ENCODE peak calls at places on chromosomes 1 and 21, in six cellular contexts. One of them, this sample, is unnamed.

GRCh38 chr1:41868241-41868953 is 50.3 kb downstream of the HIVEP3 start:
- DNase-seq in stimulated activated CD8-positive, alpha-beta memory T cell treated with anti-CD3 and anti-CD28 coated beads, Interleukin-15, amount 100 ng/mL, for 24 hours: no peak
- DNase-seq in NCI-H1092: no peak
- DNase-seq in T-helper 2 cell: no peak
- DNase-seq in cardiac fibroblast: no peak
- DNase-seq in left colon: no peak
- DNase-seq in this sample: no peak

GRCh38 chr1:153610334-153611023 is 2.5 kb downstream of the S100A16 start:
- DNase-seq in stimulated activated CD8-positive, alpha-beta memory T cell treated with anti-CD3 and anti-CD28 coated beads, Interleukin-15, amount 100 ng/mL, for 24 hours: no peak
- DNase-seq in NCI-H1092: no peak
- DNase-seq in T-helper 2 cell: no peak
- DNase-seq in cardiac fibroblast: no peak
- DNase-seq in left colon: no peak
- DNase-seq in this sample: peak

GRCh38 chr1:77538956-77539509 is 143.4 kb downstream of the ZZZ3 start:
- DNase-seq in stimulated activated CD8-positive, alpha-beta memory T cell treated with anti-CD3 and anti-CD28 coated beads, Interleukin-15, amount 100 ng/mL, for 24 hours: no peak
- DNase-seq in NCI-H1092: no peak
- DNase-seq in T-helper 2 cell: no peak
- DNase-seq in cardiac fibroblast: peak
- DNase-seq in left colon: no peak
- DNase-seq in this sample: peak

GRCh38 chr1:2088434-2088833 is 38.2 kb downstream of the PRKCZ start:
- DNase-seq in stimulated activated CD8-positive, alpha-beta memory T cell treated with anti-CD3 and anti-CD28 coated beads, Interleukin-15, amount 100 ng/mL, for 24 hours: no peak
- DNase-seq in NCI-H1092: no peak
- DNase-seq in T-helper 2 cell: no peak
- DNase-seq in cardiac fibroblast: peak
- DNase-seq in left colon: no peak
- DNase-seq in this sample: no peak

GRCh38 chr1:114002492-114003290 is 23.4 kb downstream of the OLFML3 start:
- DNase-seq in stimulated activated CD8-positive, alpha-beta memory T cell treated with anti-CD3 and anti-CD28 coated beads, Interleukin-15, amount 100 ng/mL, for 24 hours: no peak
- DNase-seq in NCI-H1092: no peak
- DNase-seq in T-helper 2 cell: no peak
- DNase-seq in cardiac fibroblast: peak
- DNase-seq in left colon: no peak
- DNase-seq in this sample: no peak

GRCh38 chr1:83931658-83932253 is 67.2 kb downstream of the TTLL7 start:
- DNase-seq in stimulated activated CD8-positive, alpha-beta memory T cell treated with anti-CD3 and anti-CD28 coated beads, Interleukin-15, amount 100 ng/mL, for 24 hours: no peak
- DNase-seq in NCI-H1092: peak
- DNase-seq in T-helper 2 cell: no peak
- DNase-seq in cardiac fibroblast: peak
- DNase-seq in left colon: no peak
- DNase-seq in this sample: no peak

GRCh38 chr1:210117681-210118170 is 114.9 kb upstream of the SERTAD4 start:
- DNase-seq in stimulated activated CD8-positive, alpha-beta memory T cell treated with anti-CD3 and anti-CD28 coated beads, Interleukin-15, amount 100 ng/mL, for 24 hours: no peak
- DNase-seq in NCI-H1092: no peak
- DNase-seq in T-helper 2 cell: no peak
- DNase-seq in cardiac fibroblast: no peak
- DNase-seq in left colon: no peak
- DNase-seq in this sample: no peak

GRCh38 chr21:25607812-25608737 is 794 bp upstream of the MRPL39 start:
- DNase-seq in stimulated activated CD8-positive, alpha-beta memory T cell treated with anti-CD3 and anti-CD28 coated beads, Interleukin-15, amount 100 ng/mL, for 24 hours: peak
- DNase-seq in NCI-H1092: peak
- DNase-seq in T-helper 2 cell: peak
- DNase-seq in cardiac fibroblast: peak
- DNase-seq in left colon: peak
- DNase-seq in this sample: peak

GRCh38 chr1:207938016-207938415 is 27.1 kb upstream of the CD34 start:
- DNase-seq in stimulated activated CD8-positive, alpha-beta memory T cell treated with anti-CD3 and anti-CD28 coated beads, Interleukin-15, amount 100 ng/mL, for 24 hours: no peak
- DNase-seq in NCI-H1092: no peak
- DNase-seq in T-helper 2 cell: no peak
- DNase-seq in cardiac fibroblast: peak
- DNase-seq in left colon: no peak
- DNase-seq in this sample: no peak

GRCh38 chr1:154334647-154335350 is 9.5 kb downstream of the ATP8B2 start:
- DNase-seq in stimulated activated CD8-positive, alpha-beta memory T cell treated with anti-CD3 and anti-CD28 coated beads, Interleukin-15, amount 100 ng/mL, for 24 hours: peak
- DNase-seq in NCI-H1092: peak
- DNase-seq in T-helper 2 cell: peak
- DNase-seq in cardiac fibroblast: peak
- DNase-seq in left colon: peak
- DNase-seq in this sample: peak